ENCODE peak calls at places on chromosomes 2 and 18, in four cellular contexts. C is choroid plexus epithelial cell; G is endothelial cell; Z is CD8-positive, alpha-beta T cell. I is an unnamed sample.

GRCh38 chr2:186205243-186205642 is 280.8 kb upstream of the ZC3H15 start:
- DNase-seq in C (no peak), Z (no peak), G (no peak), I (no peak)

GRCh38 chr2:147910990-147911473 is 66.2 kb downstream of the ACVR2A start:
- DNase-seq in C (peak; percentile 89), Z (peak; percentile 16), G (peak; percentile 24), I (peak; percentile 69)

GRCh38 chr2:170713280-170714155 is 1.6 kb upstream of the SP5 start:
- DNase-seq in C (no peak), G (peak; percentile 16), Z (no peak), I (no peak)

GRCh38 chr2:145692971-145693478 is 1173.1 kb upstream of the ZEB2 start:
- DNase-seq in G (no peak), Z (no peak), C (peak; percentile 99), I (peak; percentile 95)

GRCh38 chr2:241003830-241004564 is 5.6 kb downstream of the SNED1 start:
- DNase-seq in Z (no peak), G (no peak), C (no peak), I (no peak)

GRCh38 chr2:2573658-2574293 is 242.7 kb upstream of the MYT1L start:
- DNase-seq in Z (no peak), C (no peak), G (no peak), I (peak; percentile 7)

GRCh38 chr2:145027073-145027459 is 507.1 kb upstream of the ZEB2 start:
- DNase-seq in G (no peak), Z (no peak), C (peak; percentile 95), I (no peak)

GRCh38 chr2:207784898-207785297 is 15.2 kb upstream of the FZD5 start:
- DNase-seq in G (no peak), C (no peak), Z (no peak), I (no peak)

GRCh38 chr2:240981871-240982800 is 16.3 kb upstream of the SNED1 start:
- DNase-seq in C (no peak), G (no peak), Z (no peak), I (no peak)

GRCh38 chr2:17658251-17658843 is 95.3 kb downstream of the SMC6 start:
- DNase-seq in G (no peak), C (peak; percentile 51), Z (no peak), I (no peak)

GRCh38 chr18:6056171-6056932 is 161.0 kb upstream of the TMEM200C start:
- DNase-seq in G (no peak), Z (no peak), C (peak; percentile 81), I (no peak)

GRCh38 chr2:2653221-2653620 is 322.1 kb upstream of the MYT1L start:
- DNase-seq in Z (no peak), C (no peak), G (no peak), I (no peak)

GRCh38 chr18:564708-565561 is 15.2 kb upstream of the CETN1 start:
- DNase-seq in C (no peak), G (no peak), Z (no peak), I (no peak)

GRCh38 chr18:44789704-44790103 is 109.0 kb downstream of the SETBP1 start:
- DNase-seq in C (no peak), Z (no peak), G (no peak), I (no peak)

GRCh38 chr2:75705921-75706320 is 4.8 kb downstream of the GCFC2 start:
- DNase-seq in G (no peak), Z (no peak), C (peak; percentile 58), I (no peak)

GRCh38 chr2:19607400-19607799 is 249.0 kb upstream of the OSR1 start:
- DNase-seq in Z (no peak), G (no peak), C (peak; percentile 26), I (no peak)

GRCh38 chr2:197358927-197359326 is 48.3 kb upstream of the ANKRD44 start:
- DNase-seq in G (no peak), C (no peak), Z (no peak), I (no peak)

GRCh38 chr2:197357986-197358385 is 47.4 kb upstream of the ANKRD44 start:
- DNase-seq in C (no peak), G (no peak), Z (no peak), I (no peak)

GRCh38 chr2:197354169-197354558 is 43.6 kb upstream of the ANKRD44 start:
- DNase-seq in Z (no peak), C (no peak), G (no peak), I (no peak)

GRCh38 chr2:197353393-197354168 is 43.0 kb upstream of the ANKRD44 start:
- DNase-seq in C (no peak), G (no peak), Z (no peak), I (no peak)

DNA sequence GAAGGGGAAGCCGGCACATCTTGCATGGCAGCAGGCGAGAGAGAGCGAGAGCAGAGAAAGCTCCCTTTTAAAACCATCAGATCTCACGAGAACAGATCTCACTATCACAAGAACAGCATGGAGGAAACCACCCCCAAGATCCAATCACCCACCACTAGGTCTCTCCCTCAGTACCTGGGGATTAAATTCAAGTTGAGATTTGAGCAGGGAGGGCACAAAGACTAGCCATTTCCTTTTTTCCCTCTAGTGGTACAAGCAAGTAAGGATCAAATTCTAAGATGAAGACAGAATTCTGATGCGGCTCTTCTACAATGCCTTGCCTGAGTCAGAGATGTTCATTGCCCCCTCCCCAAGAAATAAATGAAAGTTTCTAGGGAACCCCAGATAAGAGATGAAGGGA is 45.6 kb upstream of the ANKRD44 start:
- DNase-seq in Z (no peak), G (no peak), C (peak; percentile 39), I (no peak)
- TF ChIP-seq CTCF in Z (peak; percentile 50), G (peak; percentile 55), C (peak; percentile 62), I (peak; percentile 16)

GRCh38 chr2:128563348-128563687 is 244.7 kb upstream of the HS6ST1 start:
- DNase-seq in G (no peak), C (peak; percentile 82), Z (no peak), I (peak; percentile 6)
- TF ChIP-seq CTCF in G (no peak), C (no peak), Z (no peak), I (no peak)

GRCh38 chr2:34261701-34262100 is 662.6 kb upstream of the FAM98A start:
- DNase-seq in C (no peak), Z (no peak), G (no peak), I (no peak)
- TF ChIP-seq CTCF in C (no peak), Z (no peak), G (peak; percentile 17), I (no peak)

DNA sequence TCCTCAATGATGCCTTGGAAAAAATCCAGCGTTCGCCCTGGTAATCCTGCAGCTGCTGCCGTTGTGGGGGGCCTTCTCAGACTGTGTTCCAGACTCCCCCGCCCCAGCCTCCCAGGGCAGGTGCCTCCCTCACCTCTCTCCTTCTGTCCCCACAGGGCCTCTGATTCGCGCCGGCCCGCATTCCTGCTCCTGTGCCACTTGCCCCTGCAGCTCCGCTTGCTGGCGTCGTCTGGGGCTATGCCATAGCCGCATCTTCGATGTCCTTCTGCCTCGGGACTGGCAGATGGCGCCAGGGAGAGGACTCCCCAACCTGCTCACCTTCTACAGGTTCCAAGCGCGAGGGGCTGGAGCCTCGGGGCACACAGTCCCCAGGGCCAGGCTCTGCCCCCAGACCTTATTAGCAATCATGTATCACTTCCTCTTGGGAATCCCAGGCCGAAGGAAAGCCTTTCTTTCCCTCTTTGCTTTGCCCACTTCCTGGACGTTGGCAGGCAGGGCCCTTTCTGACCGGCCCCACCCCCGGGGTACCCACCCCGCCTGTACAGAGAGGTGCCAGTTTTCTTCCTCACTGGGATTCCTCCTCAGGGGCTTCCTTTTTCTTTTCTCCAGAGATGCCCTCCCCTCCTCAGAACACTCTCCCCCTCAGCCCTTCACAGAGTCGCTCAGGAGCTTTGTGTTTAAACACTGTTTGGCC is 4.4 kb downstream of the SPATA3 start:
- DNase-seq in Z (no peak), G (no peak), C (no peak), I (no peak)
- TF ChIP-seq CTCF in Z (no peak), G (no peak), C (no peak), I (no peak)

DNA sequence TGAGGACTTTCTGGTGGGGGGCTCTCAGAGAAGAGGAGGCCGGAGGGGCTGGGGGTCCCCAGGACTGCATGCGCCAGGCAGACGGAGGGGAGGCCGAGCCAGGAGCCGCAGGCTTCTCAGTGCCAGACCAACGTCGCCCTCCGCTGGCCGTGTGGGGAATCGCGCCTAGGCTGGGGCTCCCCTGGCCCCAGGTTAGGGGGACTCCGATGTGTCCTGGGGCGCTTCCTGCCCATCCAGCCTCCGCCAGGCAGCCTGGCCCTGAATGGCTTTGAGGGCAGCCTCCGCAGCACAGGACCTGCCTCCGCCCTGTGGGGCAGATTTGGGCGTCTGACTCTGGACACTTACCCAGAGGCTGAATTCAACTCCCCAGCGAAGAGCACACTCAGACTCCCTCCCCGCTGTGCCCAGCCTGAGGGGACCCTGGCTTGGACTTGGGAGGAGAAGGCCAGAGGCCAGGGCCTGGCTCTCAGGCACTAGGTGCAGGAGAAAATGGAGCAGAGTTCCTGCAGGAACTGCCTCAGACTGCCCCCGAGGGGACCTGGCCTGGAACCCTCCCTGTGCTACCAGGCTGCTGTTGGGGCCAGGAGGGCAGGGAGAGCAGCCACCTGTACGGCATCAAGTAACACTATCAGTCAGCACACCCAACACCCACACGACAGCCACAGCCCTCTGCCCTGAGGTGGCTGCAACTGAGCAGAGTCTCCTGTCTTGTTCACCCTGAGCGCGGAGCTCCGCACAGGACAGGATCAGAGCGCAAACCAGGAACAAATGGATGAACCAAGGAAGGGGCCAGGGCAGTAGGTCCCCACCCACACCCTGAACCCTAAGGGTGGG is 621 bp upstream of the TEKT4 start:
- DNase-seq in Z (no peak), C (no peak), G (peak; percentile 75), I (no peak)
- TF ChIP-seq CTCF in Z (no peak), C (peak; percentile 30), G (peak; percentile 78), I (peak; percentile 62)

GRCh38 chr18:79738041-79738461 is 58.4 kb downstream of the CTDP1 start:
- DNase-seq in G (no peak), Z (no peak), C (no peak), I (no peak)

GRCh38 chr18:79739440-79739778 is 58.3 kb upstream of the KCNG2 start:
- DNase-seq in G (no peak), C (no peak), Z (no peak), I (no peak)

GRCh38 chr18:79736846-79737245 is 57.2 kb downstream of the CTDP1 start:
- DNase-seq in Z (no peak), G (no peak), C (no peak), I (no peak)

GRCh38 chr18:79737426-79737825 is 57.8 kb downstream of the CTDP1 start:
- DNase-seq in C (no peak), G (no peak), Z (no peak), I (no peak)

GRCh38 chr18:79738565-79739439 is 58.9 kb upstream of the KCNG2 start:
- DNase-seq in G (no peak), Z (no peak), C (peak; percentile 65), I (no peak)
- TF ChIP-seq CTCF in G (no peak), Z (no peak), C (no peak), I (no peak)

GRCh38 chr2:196718796-196719564 is 79.5 kb downstream of the CCDC150 start:
- DNase-seq in C (peak; percentile 91), Z (no peak), G (peak; percentile 15), I (no peak)
- TF ChIP-seq CTCF in C (peak; percentile 46), Z (no peak), G (no peak), I (no peak)

GRCh38 chr18:11729556-11729955 is 40.5 kb downstream of the GNAL start:
- DNase-seq in Z (no peak), G (no peak), C (no peak), I (no peak)

GRCh38 chr18:11733031-11733430 is 44.0 kb downstream of the GNAL start:
- DNase-seq in C (peak; percentile 80), G (peak; percentile 84), Z (peak; percentile 54), I (peak; percentile 75)

GRCh38 chr18:11726556-11726955 is 37.5 kb downstream of the GNAL start:
- DNase-seq in C (no peak), G (no peak), Z (no peak), I (peak; percentile 33)

DNA sequence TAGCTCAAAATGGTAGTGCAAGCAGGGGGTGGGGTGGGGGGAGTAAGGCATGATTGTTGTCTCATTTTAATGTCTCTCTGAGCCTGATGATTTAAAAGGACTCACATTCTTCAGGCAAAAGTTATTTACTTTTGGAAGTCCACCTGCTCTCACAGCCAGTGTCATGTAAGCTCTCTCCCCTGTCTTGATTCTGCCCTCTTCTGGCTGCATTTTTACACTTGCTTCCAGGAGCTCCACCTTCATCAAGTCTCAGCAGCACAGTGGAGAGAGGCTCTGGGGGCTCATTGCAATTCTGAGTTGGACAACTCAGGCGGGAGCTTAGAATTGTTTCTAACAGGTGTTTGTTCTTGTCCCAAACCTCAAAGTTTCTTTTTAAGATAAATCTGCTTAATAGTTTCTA is 39.2 kb downstream of the GNAL start:
- DNase-seq in G (peak; percentile 18), C (peak; percentile 71), Z (no peak), I (peak; percentile 59)
- TF ChIP-seq CTCF in G (no peak), C (peak; percentile 69), Z (no peak), I (peak; percentile 41)

I was measured in MCF 10A.